ENCODE peak calls at places on chromosomes 12 and 14, in six cellular contexts. N is K562, K is GM12891, J is HepG2, B is H1, H is GM12878. Q is an unnamed sample.

GRCh38 chr12:101781834-101782543 is 42.7 kb upstream of the SYCP3 start:
- DNase-seq in N (no peak), K (no peak), J (no peak), B (no peak), H (no peak), Q (no peak)

GRCh38 chr12:22971247-22971646 is 346.3 kb downstream of the ETNK1 start:
- DNase-seq in N (no peak), K (no peak), J (no peak), B (no peak), H (no peak), Q (no peak)

GRCh38 chr12:56591111-56591510 is 39.0 kb downstream of the BAZ2A start:
- DNase-seq in N (no peak), K (no peak), J (no peak), B (no peak), H (no peak), Q (no peak)

GRCh38 chr12:125005652-125006051 is 12.2 kb downstream of the BRI3BP start:
- DNase-seq in N (no peak), K (no peak), J (no peak), B (no peak), H (no peak), Q (no peak)

GRCh38 chr12:92492291-92492690 is 210.5 kb upstream of the PLEKHG7 start:
- DNase-seq in N (no peak), K (no peak), J (no peak), B (no peak), H (no peak), Q (no peak)

GRCh38 chr12:15001733-15002471 is 29.1 kb downstream of the PDE6H start:
- DNase-seq in N (no peak), K (no peak), J (peak), B (peak), H (no peak), Q (no peak)

GRCh38 chr12:123163227-123163626 is 12.3 kb upstream of the PITPNM2 start:
- DNase-seq in N (no peak), K (no peak), J (no peak), B (no peak), H (no peak), Q (no peak)

GRCh38 chr12:103656291-103656690 is 69.2 kb downstream of the STAB2 start:
- DNase-seq in N (no peak), K (no peak), J (no peak), B (no peak), H (no peak), Q (no peak)

GRCh38 chr12:124504273-124505000 is 63.0 kb downstream of the NCOR2 start:
- DNase-seq in N (no peak), K (no peak), J (no peak), B (no peak), H (no peak), Q (no peak)

GRCh38 chr12:54932691-54933090 is 51.9 kb downstream of the TESPA1 start:
- DNase-seq in N (no peak), K (no peak), J (no peak), B (no peak), H (no peak), Q (no peak)
- TF ChIP-seq TAF1 in N (no peak), K (no peak), J (no peak), B (no peak), H (no peak), Q (no peak)

DNA sequence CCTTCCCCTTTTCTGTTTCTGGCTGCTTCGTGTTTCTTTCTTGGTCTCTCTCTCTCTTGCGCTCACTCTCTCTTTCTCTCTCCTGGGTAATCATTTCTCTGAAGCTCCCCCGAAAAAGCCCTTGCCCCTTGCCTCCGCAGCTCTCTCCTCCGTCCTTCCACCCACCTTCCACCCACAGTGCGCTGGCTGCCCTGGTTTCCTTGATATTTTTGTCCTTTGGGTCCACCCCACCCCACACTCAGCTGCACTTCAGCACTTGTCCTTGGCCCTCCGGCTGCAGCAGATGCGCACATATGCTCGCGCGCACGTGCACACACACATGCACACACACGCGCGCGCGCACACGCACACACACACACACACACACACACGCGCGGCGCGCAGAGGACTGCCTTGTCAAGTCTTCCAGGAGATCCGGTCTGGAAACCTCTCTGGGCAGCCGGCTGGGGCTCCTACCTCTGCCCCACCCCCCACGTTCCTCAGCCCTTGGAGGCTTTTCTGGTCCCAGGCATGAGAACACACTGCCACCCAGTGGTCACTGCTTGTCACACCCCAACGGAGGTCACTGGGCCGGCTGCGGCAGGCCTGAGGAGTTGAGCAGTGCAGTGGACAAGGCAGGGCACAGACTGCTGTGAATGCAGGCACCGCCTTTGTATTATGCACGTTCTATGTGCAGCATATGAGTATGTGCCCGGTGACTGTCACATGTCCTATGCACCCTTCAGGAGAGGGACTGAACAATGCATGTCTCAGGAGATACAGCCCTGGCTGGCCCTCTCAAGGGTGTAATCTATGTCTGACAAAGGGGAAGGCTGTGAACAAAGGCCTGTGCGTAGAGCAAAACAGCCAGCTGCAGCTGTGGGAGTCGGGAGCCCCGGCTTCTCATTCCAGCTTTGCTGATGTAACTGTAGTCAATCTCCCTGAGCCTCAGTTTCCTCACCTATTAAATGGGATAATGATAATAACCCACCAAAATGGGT is 6.5 kb downstream of the LAG3 start:
- DNase-seq in N (peak), K (no peak), J (peak), B (peak), H (peak), Q (peak)
- TF ChIP-seq POLR2AphosphoS5 in N (no peak), K (no peak), J (peak), B (peak), H (no peak), Q (no peak)

DNA sequence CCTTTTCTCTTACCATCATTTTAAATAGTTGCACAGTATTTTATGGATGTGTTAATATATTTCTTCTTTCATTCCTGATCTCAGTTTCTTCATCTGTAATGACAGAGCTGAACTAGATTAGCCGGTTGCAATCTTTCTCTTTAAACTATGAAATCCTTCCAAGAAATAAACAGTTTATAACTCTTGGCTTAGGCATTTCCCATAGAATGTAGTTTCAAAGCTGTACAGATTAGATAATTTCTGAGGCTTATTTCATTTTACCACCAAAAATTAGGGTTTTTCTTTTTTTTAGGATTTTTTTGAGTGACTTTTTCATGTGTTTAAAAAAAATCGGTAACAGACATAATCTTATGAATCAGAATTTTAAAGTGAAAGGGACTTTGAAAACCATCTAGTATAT is 144.0 kb downstream of the RAD51B start:
- DNase-seq in N (no peak), K (no peak), J (no peak), B (no peak), H (no peak), Q (no peak)
- TF ChIP-seq POLR2A in N (no peak), K (no peak), J (no peak), B (no peak), H (no peak), Q (no peak)

DNA sequence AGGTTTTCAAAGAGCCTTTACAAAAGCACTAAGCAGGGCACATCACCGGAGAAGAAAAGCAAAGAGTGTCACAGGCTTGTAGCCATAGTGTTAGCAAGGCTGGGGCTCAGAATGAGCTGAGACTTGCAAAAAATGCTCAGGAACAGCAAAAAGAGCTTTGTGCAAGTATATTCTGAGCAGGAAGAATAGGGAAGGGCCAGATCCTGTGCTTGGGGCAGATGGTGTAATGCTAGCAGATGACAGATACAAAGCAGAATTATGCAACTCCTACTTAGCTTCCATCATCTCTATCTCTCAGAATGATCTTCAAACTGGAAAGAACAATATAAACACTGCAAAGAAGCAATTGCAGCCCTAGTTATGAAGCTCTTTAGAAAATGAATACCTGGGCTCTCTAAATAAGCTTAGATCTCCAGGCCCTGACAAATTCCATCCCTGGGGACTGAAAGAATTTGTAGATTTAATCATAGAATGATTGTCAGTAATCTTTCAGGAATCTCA is 23.7 kb upstream of the PARP11 start:
- DNase-seq in N (no peak), K (no peak), J (no peak), B (no peak), H (no peak), Q (no peak)
- TF ChIP-seq TAF1 in N (no peak), K (no peak), J (no peak), B (no peak), H (no peak), Q (no peak)

GRCh38 chr12:6230321-6231110 is 30.3 kb downstream of the CD9 start:
- DNase-seq in N (no peak), K (peak), J (peak), B (no peak), H (peak), Q (peak)

GRCh38 chr12:6229823-6230222 is 29.6 kb downstream of the CD9 start:
- DNase-seq in N (no peak), K (no peak), J (peak), B (no peak), H (no peak), Q (no peak)

GRCh38 chr12:6228535-6229223 is 28.5 kb downstream of the CD9 start:
- DNase-seq in N (no peak), K (no peak), J (no peak), B (no peak), H (no peak), Q (no peak)

GRCh38 chr12:6231359-6232268 is 31.4 kb downstream of the CD9 start:
- DNase-seq in N (no peak), K (no peak), J (no peak), B (no peak), H (no peak), Q (no peak)

GRCh38 chr12:6229224-6229748 is 29.1 kb downstream of the CD9 start:
- DNase-seq in N (no peak), K (no peak), J (no peak), B (no peak), H (no peak), Q (no peak)
- TF ChIP-seq POLR2AphosphoS5 in N (no peak), K (no peak), J (no peak), B (no peak), H (no peak), Q (no peak)

GRCh38 chr12:110688446-110689001 is 391 bp downstream of the HVCN1 start:
- DNase-seq in N (no peak), K (no peak), J (no peak), B (no peak), H (no peak), Q (no peak)

GRCh38 chr12:110686294-110686903 is 2.5 kb downstream of the HVCN1 start:
- DNase-seq in N (no peak), K (no peak), J (no peak), B (no peak), H (no peak), Q (no peak)

GRCh38 chr12:110689002-110689600 is at the start of gene HVCN1:
- DNase-seq in N (peak), K (peak), J (no peak), B (peak), H (no peak), Q (peak)

GRCh38 chr12:110689601-110690430 is 901 bp upstream of the HVCN1 start:
- DNase-seq in N (peak), K (peak), J (no peak), B (peak), H (peak), Q (peak)

GRCh38 chr12:110687770-110688169 is 1.1 kb downstream of the HVCN1 start:
- DNase-seq in N (peak), K (no peak), J (no peak), B (no peak), H (no peak), Q (no peak)
- TF ChIP-seq POLR2A in N (no peak), K (no peak), J (no peak), B (no peak), H (peak), Q (no peak)

GRCh38 chr12:63792333-63792732 is 12.6 kb downstream of the RXYLT1 start:
- DNase-seq in N (no peak), K (no peak), J (no peak), B (no peak), H (no peak), Q (no peak)

GRCh38 chr12:63790608-63790945 is 10.9 kb downstream of the RXYLT1 start:
- DNase-seq in N (no peak), K (no peak), J (no peak), B (no peak), H (no peak), Q (no peak)

GRCh38 chr12:63795944-63796343 is 16.2 kb downstream of the RXYLT1 start:
- DNase-seq in N (no peak), K (no peak), J (no peak), B (no peak), H (no peak), Q (no peak)

DNA sequence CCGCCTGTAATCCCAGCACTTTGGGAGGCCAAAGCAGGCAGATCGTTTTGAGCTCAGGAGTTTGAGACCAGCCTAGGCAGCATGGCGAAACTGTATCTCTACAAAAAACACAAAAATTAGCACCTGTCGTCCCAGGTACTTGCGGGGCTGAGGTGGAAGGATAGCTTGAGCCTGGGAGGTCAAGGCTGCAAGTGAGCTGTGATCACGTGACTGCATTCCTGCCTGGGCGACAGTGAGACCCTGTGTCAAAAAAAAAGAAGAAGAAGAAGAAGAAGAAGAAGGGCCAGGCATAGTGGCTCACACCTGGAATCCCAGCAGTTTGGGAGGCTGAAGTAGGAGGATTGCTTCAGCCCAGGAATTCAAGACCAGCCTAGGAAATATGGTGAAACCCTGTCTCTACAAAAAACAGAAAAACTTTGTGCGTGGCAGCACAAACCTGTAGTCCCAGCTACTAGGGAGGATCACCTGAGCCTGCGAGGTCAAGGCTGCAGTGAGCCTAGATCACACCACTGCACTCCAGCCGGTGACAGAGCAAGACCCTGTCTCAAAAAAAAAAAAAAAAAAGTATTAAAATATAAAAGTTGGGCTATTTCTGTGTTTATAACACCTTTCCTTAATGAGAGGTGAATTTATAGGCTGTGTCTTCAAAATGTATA is 15.5 kb downstream of the RXYLT1 start:
- DNase-seq in N (no peak), K (no peak), J (no peak), B (no peak), H (no peak), Q (no peak)
- TF ChIP-seq TAF1 in N (no peak), K (no peak), J (no peak), B (no peak), H (no peak), Q (no peak)